ENCODE peak calls at places on chromosomes 5 and 9, in ten cellular contexts. One of them, this sample, is unnamed.

GRCh38 chr5:40385544-40385943 is 294.2 kb upstream of the PTGER4 start:
- DNase-seq in psoas muscle: no peak
- DNase-seq in IMR-90: peak; percentile 66
- DNase-seq in tibial artery: no peak
- DNase-seq in DND-41: no peak
- DNase-seq in heart left ventricle: no peak
- DNase-seq in HL-60: peak; percentile 47
- DNase-seq in lung: peak; percentile 54
- DNase-seq in A549: peak; percentile 24
- DNase-seq in fibroblast of lung: no peak
- DNase-seq in this sample: no peak

GRCh38 chr9:131677445-131678180 is 62.3 kb downstream of the RAPGEF1 start:
- DNase-seq in fibroblast of lung: peak; percentile 80
- DNase-seq in DND-41: no peak
- DNase-seq in lung: no peak
- DNase-seq in IMR-90: peak; percentile 83
- DNase-seq in tibial artery: no peak
- DNase-seq in A549: no peak
- DNase-seq in heart left ventricle: no peak
- DNase-seq in psoas muscle: no peak
- DNase-seq in HL-60: no peak
- DNase-seq in this sample: no peak

GRCh38 chr5:87605663-87606062 is 192.9 kb upstream of the CCNH start:
- DNase-seq in tibial artery: no peak
- DNase-seq in heart left ventricle: no peak
- DNase-seq in DND-41: no peak
- DNase-seq in A549: no peak
- DNase-seq in fibroblast of lung: no peak
- DNase-seq in IMR-90: no peak
- DNase-seq in psoas muscle: no peak
- DNase-seq in lung: no peak
- DNase-seq in HL-60: no peak
- DNase-seq in this sample: no peak

GRCh38 chr9:95507456-95508241 is 9.1 kb downstream of the PTCH1 start:
- DNase-seq in heart left ventricle: peak; percentile 54
- DNase-seq in A549: peak; percentile 86
- DNase-seq in tibial artery: peak; percentile 80
- DNase-seq in lung: peak; percentile 57
- DNase-seq in DND-41: no peak
- DNase-seq in fibroblast of lung: peak; percentile 77
- DNase-seq in psoas muscle: peak; percentile 55
- DNase-seq in HL-60: no peak
- DNase-seq in IMR-90: peak; percentile 73
- DNase-seq in this sample: peak; percentile 42

GRCh38 chr9:16217933-16218830 is 652.3 kb downstream of the BNC2 start:
- DNase-seq in IMR-90: no peak
- DNase-seq in heart left ventricle: no peak
- DNase-seq in HL-60: no peak
- DNase-seq in psoas muscle: no peak
- DNase-seq in lung: no peak
- DNase-seq in tibial artery: no peak
- DNase-seq in fibroblast of lung: peak; percentile 17
- DNase-seq in DND-41: no peak
- DNase-seq in A549: no peak
- DNase-seq in this sample: no peak

GRCh38 chr9:38700695-38701094 is 19.2 kb downstream of the FAM240B start:
- DNase-seq in IMR-90: peak; percentile 8
- DNase-seq in lung: no peak
- DNase-seq in A549: peak; percentile 33
- DNase-seq in psoas muscle: no peak
- DNase-seq in fibroblast of lung: peak; percentile 22
- DNase-seq in tibial artery: no peak
- DNase-seq in heart left ventricle: no peak
- DNase-seq in HL-60: no peak
- DNase-seq in DND-41: no peak
- DNase-seq in this sample: no peak

GRCh38 chr5:104540448-104540847 is 977.9 kb upstream of the NUDT12 start:
- DNase-seq in A549: no peak
- DNase-seq in psoas muscle: no peak
- DNase-seq in heart left ventricle: no peak
- DNase-seq in tibial artery: no peak
- DNase-seq in fibroblast of lung: peak; percentile 91
- DNase-seq in IMR-90: peak; percentile 58
- DNase-seq in lung: no peak
- DNase-seq in HL-60: no peak
- DNase-seq in DND-41: no peak
- DNase-seq in this sample: no peak

GRCh38 chr5:123089971-123090640 is 1.1 kb downstream of the PRDM6 start:
- DNase-seq in tibial artery: no peak
- DNase-seq in fibroblast of lung: no peak
- DNase-seq in lung: no peak
- DNase-seq in DND-41: no peak
- DNase-seq in heart left ventricle: no peak
- DNase-seq in IMR-90: peak; percentile 27
- DNase-seq in psoas muscle: peak; percentile 39
- DNase-seq in HL-60: no peak
- DNase-seq in A549: peak; percentile 16
- DNase-seq in this sample: peak; percentile 19

GRCh38 chr9:73091909-73092308 is 59.8 kb upstream of the ANXA1 start:
- DNase-seq in HL-60: no peak
- DNase-seq in fibroblast of lung: no peak
- DNase-seq in psoas muscle: no peak
- DNase-seq in IMR-90: no peak
- DNase-seq in heart left ventricle: no peak
- DNase-seq in lung: no peak
- DNase-seq in DND-41: no peak
- DNase-seq in tibial artery: no peak
- DNase-seq in A549: no peak
- DNase-seq in this sample: no peak

GRCh38 chr5:33806736-33807442 is 84.9 kb downstream of the ADAMTS12 start:
- DNase-seq in heart left ventricle: no peak
- DNase-seq in DND-41: no peak
- DNase-seq in A549: no peak
- DNase-seq in fibroblast of lung: peak; percentile 74
- DNase-seq in psoas muscle: no peak
- DNase-seq in IMR-90: peak; percentile 87
- DNase-seq in tibial artery: no peak
- DNase-seq in lung: no peak
- DNase-seq in HL-60: no peak
- DNase-seq in this sample: no peak

GRCh38 chr9:108776920-108777650 is 78.7 kb downstream of the ACTL7B start:
- DNase-seq in heart left ventricle: no peak
- DNase-seq in psoas muscle: no peak
- DNase-seq in HL-60: no peak
- DNase-seq in IMR-90: peak; percentile 19
- DNase-seq in tibial artery: no peak
- DNase-seq in A549: no peak
- DNase-seq in lung: no peak
- DNase-seq in DND-41: no peak
- DNase-seq in fibroblast of lung: peak; percentile 38
- DNase-seq in this sample: no peak

GRCh38 chr5:6435356-6435755 is 13.3 kb upstream of the UBE2QL1 start:
- DNase-seq in heart left ventricle: no peak
- DNase-seq in IMR-90: no peak
- DNase-seq in lung: no peak
- DNase-seq in A549: peak; percentile 53
- DNase-seq in fibroblast of lung: no peak
- DNase-seq in DND-41: peak; percentile 10
- DNase-seq in HL-60: no peak
- DNase-seq in tibial artery: no peak
- DNase-seq in psoas muscle: no peak
- DNase-seq in this sample: no peak

DNA sequence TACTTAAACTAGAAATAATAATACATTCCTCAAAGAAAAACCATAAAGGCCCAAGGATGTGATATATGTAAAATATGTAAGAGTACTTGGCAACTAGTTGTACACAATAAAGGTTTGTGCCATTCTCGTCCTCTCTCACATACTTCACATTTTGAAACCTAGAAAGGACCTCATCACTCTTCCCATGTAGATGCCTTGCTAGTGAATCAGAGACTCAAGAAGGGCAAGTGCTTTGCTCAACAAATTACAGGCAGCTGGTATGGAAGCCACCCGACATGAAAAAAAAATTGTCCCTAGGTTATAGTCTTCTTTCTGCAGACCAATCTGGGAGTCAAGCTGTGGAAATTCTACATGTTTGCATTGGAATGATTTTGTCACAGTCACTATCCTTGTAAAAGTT is 31.7 kb downstream of the ADRB2 start:
- DNase-seq in psoas muscle: no peak
- DNase-seq in heart left ventricle: no peak
- DNase-seq in lung: no peak
- DNase-seq in HL-60: no peak
- DNase-seq in IMR-90: no peak
- DNase-seq in DND-41: no peak
- DNase-seq in fibroblast of lung: no peak
- DNase-seq in A549: no peak
- DNase-seq in tibial artery: no peak
- DNase-seq in this sample: no peak
- H3K27ac ChIP-seq in psoas muscle: peak overlapping the region; percentile 37
- H3K27ac ChIP-seq in heart left ventricle: peak overlapping the region; percentile 15
- H3K27ac ChIP-seq in lung: no peak overlapping the region
- H3K27ac ChIP-seq in HL-60: no peak overlapping the region
- H3K27ac ChIP-seq in IMR-90: no peak overlapping the region
- H3K27ac ChIP-seq in DND-41: no peak overlapping the region
- H3K27ac ChIP-seq in fibroblast of lung: no peak overlapping the region
- H3K27ac ChIP-seq in A549: no peak overlapping the region
- H3K27ac ChIP-seq in tibial artery: no peak overlapping the region
- H3K27ac ChIP-seq in this sample: no peak overlapping the region

GRCh38 chr9:134169724-134170401 is 5.5 kb upstream of the RNU6ATAC start:
- DNase-seq in fibroblast of lung: no peak
- DNase-seq in A549: no peak
- DNase-seq in DND-41: no peak
- DNase-seq in HL-60: no peak
- DNase-seq in tibial artery: no peak
- DNase-seq in IMR-90: no peak
- DNase-seq in lung: no peak
- DNase-seq in psoas muscle: no peak
- DNase-seq in heart left ventricle: no peak
- DNase-seq in this sample: no peak
- TF ChIP-seq CTCF in fibroblast of lung: no peak
- TF ChIP-seq CTCF in A549: no peak
- TF ChIP-seq CTCF in DND-41: no peak
- TF ChIP-seq CTCF in HL-60: no peak
- TF ChIP-seq CTCF in tibial artery: no peak
- TF ChIP-seq CTCF in IMR-90: no peak
- TF ChIP-seq CTCF in lung: no peak
- TF ChIP-seq CTCF in psoas muscle: no peak
- TF ChIP-seq CTCF in heart left ventricle: no peak
- TF ChIP-seq CTCF in this sample: no peak

GRCh38 chr5:172766287-172767104 is 4.5 kb downstream of the DUSP1 start:
- DNase-seq in tibial artery: peak; percentile 98
- DNase-seq in heart left ventricle: peak; percentile 88
- DNase-seq in psoas muscle: peak; percentile 83
- DNase-seq in lung: peak; percentile 66
- DNase-seq in DND-41: no peak
- DNase-seq in fibroblast of lung: peak; percentile 94
- DNase-seq in HL-60: no peak
- DNase-seq in A549: peak; percentile 89
- DNase-seq in IMR-90: peak; percentile 94
- DNase-seq in this sample: peak; percentile 87

GRCh38 chr5:172768098-172768572 is 2.9 kb downstream of the DUSP1 start:
- DNase-seq in IMR-90: no peak
- DNase-seq in psoas muscle: no peak
- DNase-seq in DND-41: no peak
- DNase-seq in HL-60: no peak
- DNase-seq in A549: no peak
- DNase-seq in tibial artery: no peak
- DNase-seq in fibroblast of lung: no peak
- DNase-seq in lung: no peak
- DNase-seq in heart left ventricle: no peak
- DNase-seq in this sample: no peak

GRCh38 chr5:172764861-172765765 is 5.9 kb downstream of the DUSP1 start:
- DNase-seq in tibial artery: peak; percentile 97
- DNase-seq in DND-41: peak; percentile 91
- DNase-seq in heart left ventricle: peak; percentile 96
- DNase-seq in HL-60: peak; percentile 78
- DNase-seq in lung: peak; percentile 98
- DNase-seq in A549: peak; percentile 100
- DNase-seq in IMR-90: peak; percentile 99
- DNase-seq in fibroblast of lung: peak; percentile 100
- DNase-seq in psoas muscle: peak; percentile 86
- DNase-seq in this sample: peak; percentile 90

GRCh38 chr5:172763120-172763464 is 7.9 kb downstream of the DUSP1 start:
- DNase-seq in psoas muscle: no peak
- DNase-seq in fibroblast of lung: no peak
- DNase-seq in DND-41: no peak
- DNase-seq in IMR-90: no peak
- DNase-seq in tibial artery: peak; percentile 64
- DNase-seq in heart left ventricle: no peak
- DNase-seq in lung: no peak
- DNase-seq in A549: no peak
- DNase-seq in HL-60: no peak
- DNase-seq in this sample: no peak

GRCh38 chr5:172765766-172766286 is 5.2 kb downstream of the DUSP1 start:
- DNase-seq in A549: peak; percentile 95
- DNase-seq in IMR-90: peak; percentile 94
- DNase-seq in heart left ventricle: no peak
- DNase-seq in fibroblast of lung: peak; percentile 91
- DNase-seq in tibial artery: no peak
- DNase-seq in psoas muscle: peak; percentile 46
- DNase-seq in lung: no peak
- DNase-seq in DND-41: no peak
- DNase-seq in HL-60: no peak
- DNase-seq in this sample: no peak
- H3K4me3 ChIP-seq in A549: peak overlapping the region; percentile 75
- H3K4me3 ChIP-seq in IMR-90: no peak overlapping the region
- H3K4me3 ChIP-seq in heart left ventricle: peak overlapping the region; percentile 87
- H3K4me3 ChIP-seq in fibroblast of lung: peak overlapping the region; percentile 70
- H3K4me3 ChIP-seq in tibial artery: peak overlapping the region; percentile 80
- H3K4me3 ChIP-seq in psoas muscle: peak overlapping the region; percentile 79
- H3K4me3 ChIP-seq in lung: no peak overlapping the region
- H3K4me3 ChIP-seq in DND-41: no peak overlapping the region
- H3K4me3 ChIP-seq in HL-60: no peak overlapping the region
- H3K4me3 ChIP-seq in this sample: peak overlapping the region; percentile 62

GRCh38 chr5:96067251-96067650 is 105.6 kb upstream of the ELL2 start:
- DNase-seq in lung: no peak
- DNase-seq in DND-41: no peak
- DNase-seq in IMR-90: no peak
- DNase-seq in fibroblast of lung: no peak
- DNase-seq in HL-60: no peak
- DNase-seq in A549: no peak
- DNase-seq in heart left ventricle: no peak
- DNase-seq in psoas muscle: no peak
- DNase-seq in tibial artery: no peak
- DNase-seq in this sample: no peak
- H3K27ac ChIP-seq in lung: no peak overlapping the region
- H3K27ac ChIP-seq in DND-41: no peak overlapping the region
- H3K27ac ChIP-seq in IMR-90: peak overlapping the region; percentile 41
- H3K27ac ChIP-seq in fibroblast of lung: peak overlapping the region; percentile 88
- H3K27ac ChIP-seq in HL-60: no peak overlapping the region
- H3K27ac ChIP-seq in A549: peak overlapping the region; percentile 81
- H3K27ac ChIP-seq in heart left ventricle: no peak overlapping the region
- H3K27ac ChIP-seq in psoas muscle: no peak overlapping the region
- H3K27ac ChIP-seq in tibial artery: peak overlapping the region; percentile 47
- H3K27ac ChIP-seq in this sample: no peak overlapping the region